ENCODE peak calls at places on chromosomes 3 and 15, in six cellular contexts. F is CD8-positive, alpha-beta T cell; W is GM12878; I is tibial nerve; Q is coronary artery; J is CD4-positive, alpha-beta T cell. D is an unnamed sample.

GRCh38 chr3:8600457-8600856 is 44.1 kb downstream of the SSUH2 start:
- DNase-seq in F (no peak), J (no peak), W (no peak), Q (no peak), I (no peak), D (no peak)

GRCh38 chr3:70749122-70749521 is 436.7 kb upstream of the MDFIC2 start:
- DNase-seq in W (no peak), F (no peak), J (no peak), Q (no peak), I (peak), D (no peak)

GRCh38 chr3:127889461-127889863 is 25.6 kb upstream of the KBTBD12 start:
- DNase-seq in W (no peak), Q (no peak), J (no peak), I (peak), F (no peak), D (no peak)

GRCh38 chr3:172595648-172596393 is 72.6 kb upstream of the TNFSF10 start:
- DNase-seq in W (peak), F (peak), Q (no peak), I (peak), J (peak), D (peak)

GRCh38 chr15:79170256-79170664 is 79.7 kb upstream of the RASGRF1 start:
- DNase-seq in W (no peak), F (no peak), Q (peak), I (no peak), J (no peak), D (peak)

GRCh38 chr3:95609411-95609810 is 1205.0 kb upstream of the EPHA6 start:
- DNase-seq in J (no peak), F (no peak), Q (no peak), I (no peak), W (no peak), D (no peak)

GRCh38 chr15:89898628-89899302 is 5.0 kb upstream of the AP3S2 start:
- DNase-seq in Q (no peak), J (peak), W (no peak), I (no peak), F (peak), D (peak)

GRCh38 chr3:55156851-55157650 is 229.2 kb upstream of the LRTM1 start:
- DNase-seq in W (no peak), F (no peak), Q (no peak), J (no peak), I (no peak), D (no peak)

GRCh38 chr15:75648156-75649000 is 666 bp downstream of the SNX33 start:
- DNase-seq in J (no peak), W (no peak), Q (no peak), I (no peak), F (no peak), D (no peak)

GRCh38 chr3:197393711-197394110 is 95.3 kb upstream of the DLG1 start:
- DNase-seq in F (no peak), I (no peak), Q (no peak), W (no peak), J (no peak), D (no peak)

GRCh38 chr3:172224560-172225214 is 185.3 kb downstream of the FNDC3B start:
- DNase-seq in J (no peak), Q (no peak), F (no peak), W (no peak), I (no peak), D (no peak)

GRCh38 chr3:169659858-169660614 is 3.5 kb downstream of the MECOM start:
- DNase-seq in I (no peak), F (no peak), W (no peak), Q (no peak), J (no peak), D (no peak)

GRCh38 chr3:169660709-169661566 is 2.6 kb downstream of the MECOM start:
- DNase-seq in J (no peak), I (no peak), W (no peak), Q (no peak), F (no peak), D (no peak)

GRCh38 chr3:169664034-169664820 is 715 bp upstream of the MECOM start:
- DNase-seq in W (no peak), F (no peak), J (no peak), Q (no peak), I (no peak), D (no peak)

GRCh38 chr3:169661567-169662214 is 1.8 kb downstream of the MECOM start:
- DNase-seq in F (no peak), W (no peak), Q (peak), I (no peak), J (no peak), D (peak)

GRCh38 chr3:169662215-169663070 is 1.1 kb downstream of the MECOM start:
- DNase-seq in W (no peak), F (no peak), J (no peak), Q (peak), I (no peak), D (peak)
- TF ChIP-seq CTCF in W (peak), F (peak), J (peak), Q (peak), I (peak), D (peak)

DNA sequence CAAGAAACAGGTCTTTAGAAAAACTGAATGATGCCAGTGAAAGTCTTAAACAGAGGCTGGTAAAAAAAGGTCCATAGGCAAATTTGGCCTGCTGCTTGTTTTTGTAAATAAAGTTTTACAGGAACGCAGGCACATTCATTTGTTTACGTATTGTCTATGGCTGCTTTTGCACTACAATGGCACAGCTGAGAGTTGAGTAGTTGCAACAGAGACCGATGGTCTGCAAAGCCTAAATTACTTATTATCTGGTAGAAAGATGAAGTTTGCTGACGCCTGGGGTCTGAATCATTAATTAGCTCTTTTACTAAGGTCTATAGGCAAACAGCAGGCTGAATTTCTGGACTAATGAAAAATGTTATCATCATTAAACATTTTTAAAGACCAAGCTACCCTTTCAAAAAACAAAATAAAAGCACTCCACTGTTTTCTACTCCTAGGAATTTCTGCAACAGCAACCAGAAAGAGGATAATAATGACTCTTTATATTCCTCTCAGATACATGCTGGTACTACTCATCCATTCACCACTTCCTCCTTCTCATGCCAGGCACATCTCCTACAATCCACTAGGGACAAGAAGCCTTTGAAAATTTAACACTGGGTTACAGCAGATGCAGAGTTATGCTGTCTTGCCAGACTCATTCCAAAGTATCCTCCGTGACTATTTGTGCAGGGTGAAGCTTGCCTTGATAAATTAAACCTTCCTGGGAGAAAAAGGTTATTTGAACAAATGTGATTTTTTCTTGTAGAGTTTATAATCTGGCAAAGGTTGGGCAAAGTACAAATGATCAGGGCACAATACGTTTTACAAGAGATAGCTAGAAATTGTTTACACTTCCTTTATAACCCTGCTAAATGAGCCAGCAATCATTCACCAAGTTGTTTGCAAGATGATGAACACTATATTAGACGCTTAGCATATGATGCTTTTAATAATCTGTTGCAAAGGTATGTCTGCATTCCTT is 6.0 kb downstream of the GATM start:
- DNase-seq in W (no peak), I (no peak), J (no peak), F (no peak), Q (no peak), D (no peak)
- H3K27ac ChIP-seq in W (no peak), I (peak), J (no peak), F (no peak), Q (peak), D (no peak)

GRCh38 chr3:131530843-131531242 is 28.1 kb upstream of the MRPL3 start:
- DNase-seq in I (no peak), J (no peak), W (no peak), Q (no peak), F (no peak), D (no peak)

GRCh38 chr3:131530374-131530773 is 27.6 kb upstream of the MRPL3 start:
- DNase-seq in W (no peak), I (no peak), J (no peak), F (no peak), Q (no peak), D (no peak)

GRCh38 chr3:131532645-131533044 is 29.9 kb upstream of the MRPL3 start:
- DNase-seq in F (no peak), I (no peak), J (no peak), Q (no peak), W (no peak), D (no peak)

DNA sequence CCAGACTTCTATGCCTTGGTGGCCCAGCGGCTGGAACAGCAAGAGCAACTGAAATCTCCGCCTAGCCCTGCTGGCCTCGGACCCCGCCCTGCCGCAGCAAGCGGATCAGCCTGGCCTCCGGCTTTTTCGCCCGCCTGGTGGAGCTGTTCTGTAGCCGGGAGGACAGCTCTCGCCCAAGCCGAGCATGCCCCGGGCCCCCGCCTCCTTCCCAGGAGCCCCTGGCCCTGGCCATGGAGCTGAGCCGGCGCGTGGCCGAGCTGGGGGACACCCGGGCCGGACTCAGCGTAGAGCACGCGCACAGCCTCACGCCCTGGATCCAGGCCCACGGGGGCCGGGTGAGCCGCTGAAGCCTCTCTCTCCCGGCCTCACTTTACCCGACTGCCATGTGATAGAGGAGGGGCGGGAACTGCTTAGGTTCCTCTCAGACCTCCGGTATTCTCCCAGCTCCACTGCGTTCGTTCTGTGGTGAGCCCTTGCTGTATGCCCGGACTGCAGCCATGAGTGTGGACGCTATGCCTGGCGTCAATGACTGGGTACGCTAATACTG is 24.1 kb upstream of the MRPL3 start:
- DNase-seq in I (no peak), Q (no peak), F (no peak), W (no peak), J (no peak), D (no peak)
- TF ChIP-seq CTCF in I (no peak), Q (no peak), F (no peak), W (peak), J (no peak), D (peak)

GRCh38 chr15:99762288-99762687 is 29.1 kb upstream of the LYSMD4 start:
- DNase-seq in Q (no peak), J (no peak), W (no peak), F (no peak), I (no peak), D (no peak)
- H3K27ac ChIP-seq in Q (no peak), J (no peak), W (no peak), F (no peak), I (no peak), D (no peak)

DNA sequence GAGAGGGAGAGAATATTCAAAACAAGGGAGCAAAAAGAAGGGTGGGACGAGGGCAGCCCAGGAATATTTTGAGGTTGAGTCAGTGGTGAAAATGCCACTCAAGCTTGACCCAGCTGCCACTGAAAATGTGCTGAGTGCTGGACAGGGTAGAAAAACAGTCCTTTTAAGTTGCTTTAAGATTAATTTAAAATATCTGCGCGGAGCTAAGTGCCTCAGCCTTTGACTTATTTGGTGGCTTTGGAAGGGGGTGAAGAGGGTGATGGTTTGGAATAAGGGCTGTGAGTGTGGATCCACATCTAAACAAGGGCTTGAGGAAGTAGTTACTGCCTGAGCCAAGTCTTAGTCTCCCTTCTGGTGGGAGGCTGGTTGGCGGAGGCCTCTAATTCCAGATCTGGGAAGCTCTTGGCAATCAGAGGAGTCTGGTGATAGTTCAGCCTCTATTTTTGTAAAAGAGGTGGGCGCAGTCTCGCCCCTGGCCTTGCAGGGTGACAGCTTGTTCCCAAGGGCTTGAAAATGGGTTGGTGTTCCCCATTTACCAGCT is 280.8 kb upstream of the ROPN1 start:
- DNase-seq in J (no peak), I (no peak), Q (peak), W (no peak), F (no peak), D (no peak)
- TF ChIP-seq CTCF in J (no peak), I (no peak), Q (no peak), W (no peak), F (no peak), D (no peak)

GRCh38 chr3:64300790-64301423 is 75.6 kb upstream of the PRICKLE2 start:
- DNase-seq in F (no peak), W (no peak), J (no peak), I (no peak), Q (no peak), D (no peak)
- H3K27ac ChIP-seq in F (no peak), W (no peak), J (no peak), I (no peak), Q (no peak), D (no peak)

DNA sequence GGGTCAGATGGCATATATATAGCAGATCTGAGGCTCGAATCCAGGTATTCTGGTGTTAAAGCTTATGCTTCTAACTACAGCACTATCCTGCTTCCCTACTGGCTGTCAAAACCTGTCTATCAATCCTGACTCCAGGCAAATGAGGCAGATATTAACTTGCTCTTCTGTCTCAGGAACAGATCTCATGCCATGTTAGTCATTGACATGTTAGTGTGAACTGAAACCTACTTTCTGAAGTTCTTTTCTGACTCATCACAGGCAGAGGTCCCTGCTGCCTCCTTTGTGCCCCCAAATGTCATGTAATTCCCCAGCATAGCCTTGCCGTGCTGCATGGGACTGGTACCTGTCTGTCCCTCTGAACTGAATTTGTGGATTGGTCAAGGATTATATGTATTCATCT is 125.0 kb upstream of the SMAD3 start:
- DNase-seq in F (no peak), J (no peak), Q (peak), W (peak), I (no peak), D (peak)
- TF ChIP-seq CTCF in F (no peak), J (no peak), Q (no peak), W (no peak), I (no peak), D (no peak)

D was measured in RWPE1.